ENCODE peak calls at places on chromosomes 6 and 20, in ten cellular contexts. X, N, Y, W, D, J, M, Z, O and R are unnamed samples.

GRCh38 chr20:35604444-35604750 is 11.2 kb upstream of the SPAG4 start:
- DNase-seq in Y (no peak), Z (no peak), O (no peak), M (no peak), X (no peak), W (peak; percentile 83), N (peak; percentile 17), J (no peak), D (no peak), R (no peak)

GRCh38 chr6:127096167-127096566 is 22.3 kb upstream of the RSPO3 start:
- DNase-seq in O (no peak), X (no peak), M (no peak), D (no peak), Y (no peak), Z (no peak), N (no peak), W (no peak), J (no peak), R (no peak)

GRCh38 chr6:170222498-170223471 is 68.1 kb downstream of the DLL1 start:
- DNase-seq in X (no peak), O (no peak), M (no peak), Z (no peak), Y (no peak), W (no peak), N (no peak), J (peak; percentile 64), D (no peak), R (no peak)

GRCh38 chr20:35886537-35886936 is 67.8 kb downstream of the SCAND1 start:
- DNase-seq in Z (no peak), J (no peak), M (no peak), D (no peak), N (no peak), W (no peak), X (no peak), Y (no peak), O (no peak), R (no peak)

GRCh38 chr6:123598011-123598410 is 38.7 kb downstream of the TRDN start:
- DNase-seq in Z (no peak), W (no peak), M (no peak), O (no peak), D (no peak), X (no peak), J (no peak), Y (no peak), N (no peak), R (no peak)

GRCh38 chr6:91135406-91135805 is 548.5 kb upstream of the MAP3K7 start:
- DNase-seq in D (no peak), N (no peak), Z (no peak), M (no peak), X (no peak), W (no peak), Y (no peak), O (no peak), J (no peak), R (no peak)

GRCh38 chr6:46925563-46926253 is 4.0 kb upstream of the ADGRF5 start:
- DNase-seq in D (peak; percentile 88), N (no peak), W (no peak), O (no peak), Z (no peak), M (no peak), J (peak; percentile 91), X (no peak), Y (no peak), R (no peak)

GRCh38 chr6:34517461-34517868 is 38.7 kb downstream of the SPDEF start:
- DNase-seq in J (peak; percentile 58), D (no peak), W (no peak), N (peak; percentile 34), Z (no peak), M (no peak), O (no peak), Y (no peak), X (peak; percentile 33), R (no peak)

GRCh38 chr20:41005361-41005729 is 23.3 kb upstream of the TOP1 start:
- DNase-seq in X (peak; percentile 71), M (peak; percentile 74), N (no peak), W (no peak), J (peak; percentile 95), D (peak; percentile 96), O (no peak), Z (no peak), Y (no peak), R (no peak)